ENCODE peak calls at places on chromosome 1, in five cellular contexts. M is suprapubic skin, K is ovary, O is K562, Z is tibial nerve. A is an unnamed sample.

GRCh38 chr1:217332426-217333065 is 298.3 kb downstream of the GPATCH2 start:
- DNase-seq in M (no peak), O (no peak), Z (no peak), K (no peak), A (peak)

GRCh38 chr1:187943606-187944403 is 1115.1 kb downstream of the PLA2G4A start:
- DNase-seq in K (no peak), M (no peak), O (no peak), Z (no peak), A (no peak)

GRCh38 chr1:158002022-158002629 is 8.7 kb downstream of the KIRREL1 start:
- DNase-seq in O (no peak), Z (no peak), M (no peak), K (no peak), A (no peak)

GRCh38 chr1:85581138-85581801 is 709 bp downstream of the CCN1 start:
- DNase-seq in M (no peak), O (peak), K (peak), Z (peak), A (peak)

GRCh38 chr1:228393268-228393699 is 13.4 kb downstream of the TRIM11 start:
- DNase-seq in Z (no peak), K (no peak), O (no peak), M (no peak), A (peak)

GRCh38 chr1:247096112-247096511 is 8.0 kb downstream of the ZNF669 start:
- DNase-seq in K (no peak), O (no peak), M (no peak), Z (no peak), A (no peak)

GRCh38 chr1:170487503-170487902 is 44.5 kb upstream of the GORAB start:
- DNase-seq in Z (no peak), O (no peak), K (no peak), M (no peak), A (no peak)

GRCh38 chr1:216523449-216524190 is 100.4 kb upstream of the USH2A start:
- DNase-seq in K (no peak), O (no peak), Z (no peak), M (no peak), A (no peak)

GRCh38 chr1:162390396-162391185 is 9.1 kb downstream of the C1orf226 start:
- DNase-seq in M (no peak), Z (no peak), K (no peak), O (no peak), A (no peak)

GRCh38 chr1:213326666-213327317 is 275.8 kb downstream of the RPS6KC1 start:
- DNase-seq in K (no peak), Z (peak), O (no peak), M (no peak), A (no peak)

GRCh38 chr1:19814681-19815503 is at the start of gene RNF186:
- DNase-seq in M (peak), Z (no peak), K (no peak), O (no peak), A (peak)

GRCh38 chr1:44672254-44672955 is 1.9 kb downstream of the TMEM53 start:
- DNase-seq in M (no peak), O (no peak), Z (no peak), K (no peak), A (no peak)

GRCh38 chr1:191685669-191686068 is 472.6 kb upstream of the RGS18 start:
- DNase-seq in Z (no peak), M (no peak), K (no peak), O (no peak), A (no peak)

GRCh38 chr1:74937176-74937575 is 197.0 kb upstream of the LHX8 start:
- DNase-seq in K (no peak), M (no peak), Z (no peak), O (no peak), A (no peak)

GRCh38 chr1:211260161-211261107 is 1.3 kb downstream of the RCOR3 start:
- DNase-seq in Z (peak), K (peak), M (peak), O (peak), A (peak)

GRCh38 chr1:245777752-245778151 is 623.0 kb downstream of the KIF26B start:
- DNase-seq in K (no peak), M (no peak), O (no peak), Z (no peak), A (no peak)

GRCh38 chr1:66331641-66332523 is 202.1 kb upstream of the SGIP1 start:
- DNase-seq in Z (peak), O (no peak), K (peak), M (no peak), A (peak)

GRCh38 chr1:247491328-247491727 is 33.4 kb upstream of the OR2B11 start:
- DNase-seq in O (no peak), K (no peak), Z (no peak), M (no peak), A (no peak)

GRCh38 chr1:59333626-59334277 is 36.9 kb downstream of the FGGY start:
- DNase-seq in Z (no peak), M (no peak), O (no peak), K (no peak), A (no peak)

GRCh38 chr1:189205863-189206262 is 1271.8 kb downstream of the BRINP3 start:
- DNase-seq in Z (no peak), O (no peak), M (no peak), K (no peak), A (no peak)

GRCh38 chr1:24503003-24503751 is 541 bp downstream of the RCAN3 start:
- DNase-seq in O (no peak), Z (no peak), K (no peak), M (no peak), A (no peak)
- TF ChIP-seq EP300 in O (no peak), Z (no peak), K (no peak), M (no peak), A (no peak)

GRCh38 chr1:5898266-5898665 is 94.0 kb downstream of the NPHP4 start:
- DNase-seq in K (no peak), O (no peak), Z (no peak), M (no peak), A (no peak)

GRCh38 chr1:5896706-5897105 is 95.5 kb downstream of the NPHP4 start:
- DNase-seq in M (no peak), O (no peak), K (no peak), Z (no peak), A (no peak)

GRCh38 chr1:5895446-5896406 is 96.5 kb downstream of the NPHP4 start:
- DNase-seq in O (no peak), K (no peak), Z (no peak), M (no peak), A (no peak)

GRCh38 chr1:5901150-5901549 is 91.1 kb downstream of the NPHP4 start:
- DNase-seq in K (peak), M (no peak), Z (no peak), O (no peak), A (no peak)

GRCh38 chr1:5897281-5897680 is 94.9 kb downstream of the NPHP4 start:
- DNase-seq in K (no peak), Z (no peak), M (no peak), O (no peak), A (no peak)
- TF ChIP-seq EP300 in K (no peak), Z (no peak), M (no peak), O (no peak), A (no peak)

GRCh38 chr1:230321341-230321740 is 104.8 kb downstream of the PGBD5 start:
- DNase-seq in O (no peak), K (no peak), Z (no peak), M (no peak), A (no peak)

GRCh38 chr1:230319014-230319747 is 107.0 kb downstream of the PGBD5 start:
- DNase-seq in Z (no peak), O (no peak), K (no peak), M (no peak), A (no peak)

GRCh38 chr1:230322421-230322756 is 103.7 kb downstream of the PGBD5 start:
- DNase-seq in O (no peak), Z (no peak), M (no peak), K (no peak), A (no peak)

GRCh38 chr1:230321741-230322420 is 104.3 kb downstream of the PGBD5 start:
- DNase-seq in Z (no peak), K (no peak), O (no peak), M (no peak), A (no peak)

GRCh38 chr1:230320804-230321203 is 105.3 kb downstream of the PGBD5 start:
- DNase-seq in M (no peak), O (no peak), Z (no peak), K (no peak), A (no peak)
- TF ChIP-seq EP300 in M (no peak), O (no peak), Z (no peak), K (no peak), A (no peak)

GRCh38 chr1:7705048-7705907 is 65.8 kb upstream of the VAMP3 start:
- DNase-seq in O (peak), Z (peak), K (peak), M (no peak), A (peak)
- TF ChIP-seq EP300 in O (no peak), Z (no peak), K (no peak), M (no peak), A (no peak)

GRCh38 chr1:154973344-154974085 is 966 bp upstream of the CKS1B start:
- DNase-seq in Z (peak), K (peak), O (peak), M (peak), A (peak)
- TF ChIP-seq EP300 in Z (peak), K (no peak), O (peak), M (no peak), A (no peak)

GRCh38 chr1:16115468-16116363 is 40.2 kb downstream of the EPHA2 start:
- DNase-seq in M (no peak), K (no peak), Z (no peak), O (peak), A (no peak)
- TF ChIP-seq EP300 in M (no peak), K (no peak), Z (no peak), O (no peak), A (no peak)

GRCh38 chr1:52590275-52590674 is 11.9 kb upstream of the GPX7 start:
- DNase-seq in M (no peak), O (no peak), K (no peak), Z (no peak), A (no peak)
- TF ChIP-seq EP300 in M (no peak), O (no peak), K (no peak), Z (no peak), A (no peak)

A was measured in stomach.